ENCODE peak calls at places on chromosomes 16 and 17, in five cellular contexts. One of them, this sample, is unnamed.

GRCh38 chr17:82419471-82419995 is 1.1 kb upstream of the OGFOD3 start:
- DNase-seq in osteoblast: no peak
- DNase-seq in foreskin fibroblast: no peak
- DNase-seq in upper lobe of right lung: no peak
- DNase-seq in CD8-positive, alpha-beta T cell: no peak
- DNase-seq in this sample: no peak

GRCh38 chr17:2172447-2172938 is 117.6 kb downstream of the HIC1 start:
- DNase-seq in osteoblast: no peak
- DNase-seq in foreskin fibroblast: peak; percentile 85
- DNase-seq in upper lobe of right lung: no peak
- DNase-seq in CD8-positive, alpha-beta T cell: no peak
- DNase-seq in this sample: peak; percentile 77

GRCh38 chr17:79205688-79206205 is 131.1 kb downstream of the ENGASE start:
- DNase-seq in osteoblast: no peak
- DNase-seq in foreskin fibroblast: no peak
- DNase-seq in upper lobe of right lung: no peak
- DNase-seq in CD8-positive, alpha-beta T cell: no peak
- DNase-seq in this sample: no peak

GRCh38 chr17:4968916-4969550 is 1.4 kb upstream of the SPAG7 start:
- DNase-seq in osteoblast: peak; percentile 96
- DNase-seq in foreskin fibroblast: peak; percentile 78
- DNase-seq in upper lobe of right lung: no peak
- DNase-seq in CD8-positive, alpha-beta T cell: no peak
- DNase-seq in this sample: peak; percentile 96

GRCh38 chr17:32486091-32486700 is 597 bp upstream of the CDK5R1 start:
- DNase-seq in osteoblast: peak; percentile 98
- DNase-seq in foreskin fibroblast: peak; percentile 76
- DNase-seq in upper lobe of right lung: peak; percentile 85
- DNase-seq in CD8-positive, alpha-beta T cell: peak; percentile 65
- DNase-seq in this sample: peak; percentile 88

GRCh38 chr17:6355196-6355595 is 79.7 kb downstream of the AIPL1 start:
- DNase-seq in osteoblast: no peak
- DNase-seq in foreskin fibroblast: no peak
- DNase-seq in upper lobe of right lung: no peak
- DNase-seq in CD8-positive, alpha-beta T cell: no peak
- DNase-seq in this sample: no peak

GRCh38 chr16:27177031-27177774 is 26.1 kb upstream of the KDM8 start:
- DNase-seq in osteoblast: no peak
- DNase-seq in foreskin fibroblast: peak; percentile 69
- DNase-seq in upper lobe of right lung: no peak
- DNase-seq in CD8-positive, alpha-beta T cell: no peak
- DNase-seq in this sample: peak; percentile 48

GRCh38 chr17:42387221-42387657 is 1.0 kb downstream of the STAT3 start:
- DNase-seq in osteoblast: peak; percentile 80
- DNase-seq in foreskin fibroblast: peak; percentile 51
- DNase-seq in upper lobe of right lung: no peak
- DNase-seq in CD8-positive, alpha-beta T cell: no peak
- DNase-seq in this sample: peak; percentile 94

GRCh38 chr16:87459833-87460232 is 33.0 kb downstream of the ZCCHC14 start:
- DNase-seq in osteoblast: no peak
- DNase-seq in foreskin fibroblast: no peak
- DNase-seq in upper lobe of right lung: peak; percentile 44
- DNase-seq in CD8-positive, alpha-beta T cell: no peak
- DNase-seq in this sample: no peak

GRCh38 chr17:43658890-43659289 is 2.8 kb downstream of the MEOX1 start:
- DNase-seq in osteoblast: no peak
- DNase-seq in foreskin fibroblast: no peak
- DNase-seq in upper lobe of right lung: no peak
- DNase-seq in CD8-positive, alpha-beta T cell: no peak
- DNase-seq in this sample: no peak

GRCh38 chr17:3911271-3912053 is 4.8 kb downstream of the P2RX1 start:
- DNase-seq in osteoblast: no peak
- DNase-seq in foreskin fibroblast: no peak
- DNase-seq in upper lobe of right lung: no peak
- DNase-seq in CD8-positive, alpha-beta T cell: peak; percentile 51
- DNase-seq in this sample: no peak

GRCh38 chr17:17079761-17080160 is 37.5 kb downstream of the MPRIP start:
- DNase-seq in osteoblast: peak; percentile 6
- DNase-seq in foreskin fibroblast: no peak
- DNase-seq in upper lobe of right lung: peak; percentile 85
- DNase-seq in CD8-positive, alpha-beta T cell: no peak
- DNase-seq in this sample: no peak

GRCh38 chr16:56600398-56600999 is 7.9 kb upstream of the MT2A start:
- DNase-seq in osteoblast: peak; percentile 87
- DNase-seq in foreskin fibroblast: peak; percentile 64
- DNase-seq in upper lobe of right lung: no peak
- DNase-seq in CD8-positive, alpha-beta T cell: peak; percentile 35
- DNase-seq in this sample: peak; percentile 83

GRCh38 chr16:55369151-55369550 is 45.1 kb downstream of the IRX6 start:
- DNase-seq in osteoblast: no peak
- DNase-seq in foreskin fibroblast: no peak
- DNase-seq in upper lobe of right lung: no peak
- DNase-seq in CD8-positive, alpha-beta T cell: no peak
- DNase-seq in this sample: no peak

GRCh38 chr16:89319883-89320716 is 102.6 kb downstream of the ZNF778 start:
- DNase-seq in osteoblast: peak; percentile 99
- DNase-seq in foreskin fibroblast: peak; percentile 86
- DNase-seq in upper lobe of right lung: no peak
- DNase-seq in CD8-positive, alpha-beta T cell: peak; percentile 41
- DNase-seq in this sample: peak; percentile 93
- H3K4me3 ChIP-seq in osteoblast: peak overlapping the region; percentile 59
- H3K4me3 ChIP-seq in foreskin fibroblast: peak overlapping the region; percentile 3
- H3K4me3 ChIP-seq in upper lobe of right lung: no peak overlapping the region
- H3K4me3 ChIP-seq in CD8-positive, alpha-beta T cell: no peak overlapping the region
- H3K4me3 ChIP-seq in this sample: peak overlapping the region; percentile 48

DNA sequence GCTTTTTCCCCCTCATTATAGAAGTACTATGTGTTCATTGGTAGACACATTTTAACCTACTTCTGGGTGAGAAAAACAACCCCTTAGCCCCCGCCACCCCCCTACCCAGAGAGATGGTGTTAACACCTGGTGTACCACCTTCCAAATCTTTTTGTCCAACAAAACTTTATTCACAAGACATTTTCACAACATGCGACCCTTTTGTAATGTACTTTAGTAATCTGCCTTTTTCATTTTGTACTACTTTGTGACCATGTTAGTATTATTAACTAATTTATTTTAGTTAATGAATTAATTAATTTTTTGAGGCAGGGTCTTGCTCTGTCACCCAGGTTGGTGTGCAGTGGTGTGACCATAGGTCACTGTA is 20.0 kb downstream of the PLCG2 start:
- DNase-seq in osteoblast: no peak
- DNase-seq in foreskin fibroblast: no peak
- DNase-seq in upper lobe of right lung: no peak
- DNase-seq in CD8-positive, alpha-beta T cell: no peak
- DNase-seq in this sample: no peak
- H3K4me3 ChIP-seq in osteoblast: no peak overlapping the region
- H3K4me3 ChIP-seq in foreskin fibroblast: no peak overlapping the region
- H3K4me3 ChIP-seq in upper lobe of right lung: no peak overlapping the region
- H3K4me3 ChIP-seq in CD8-positive, alpha-beta T cell: no peak overlapping the region
- H3K4me3 ChIP-seq in this sample: no peak overlapping the region

GRCh38 chr17:71378741-71379140 is 742.1 kb upstream of the SOX9 start:
- DNase-seq in osteoblast: no peak
- DNase-seq in foreskin fibroblast: no peak
- DNase-seq in upper lobe of right lung: no peak
- DNase-seq in CD8-positive, alpha-beta T cell: no peak
- DNase-seq in this sample: no peak

GRCh38 chr17:71380535-71380934 is 740.3 kb upstream of the SOX9 start:
- DNase-seq in osteoblast: no peak
- DNase-seq in foreskin fibroblast: no peak
- DNase-seq in upper lobe of right lung: no peak
- DNase-seq in CD8-positive, alpha-beta T cell: no peak
- DNase-seq in this sample: no peak

GRCh38 chr17:71379512-71379911 is 741.3 kb upstream of the SOX9 start:
- DNase-seq in osteoblast: no peak
- DNase-seq in foreskin fibroblast: no peak
- DNase-seq in upper lobe of right lung: no peak
- DNase-seq in CD8-positive, alpha-beta T cell: no peak
- DNase-seq in this sample: no peak

GRCh38 chr17:71378036-71378435 is 742.8 kb upstream of the SOX9 start:
- DNase-seq in osteoblast: no peak
- DNase-seq in foreskin fibroblast: no peak
- DNase-seq in upper lobe of right lung: no peak
- DNase-seq in CD8-positive, alpha-beta T cell: no peak
- DNase-seq in this sample: no peak

GRCh38 chr17:71383111-71383510 is 737.7 kb upstream of the SOX9 start:
- DNase-seq in osteoblast: no peak
- DNase-seq in foreskin fibroblast: no peak
- DNase-seq in upper lobe of right lung: no peak
- DNase-seq in CD8-positive, alpha-beta T cell: no peak
- DNase-seq in this sample: no peak
- H3K4me3 ChIP-seq in osteoblast: no peak overlapping the region
- H3K4me3 ChIP-seq in foreskin fibroblast: no peak overlapping the region
- H3K4me3 ChIP-seq in upper lobe of right lung: no peak overlapping the region
- H3K4me3 ChIP-seq in CD8-positive, alpha-beta T cell: no peak overlapping the region
- H3K4me3 ChIP-seq in this sample: peak overlapping the region; percentile 57

DNA sequence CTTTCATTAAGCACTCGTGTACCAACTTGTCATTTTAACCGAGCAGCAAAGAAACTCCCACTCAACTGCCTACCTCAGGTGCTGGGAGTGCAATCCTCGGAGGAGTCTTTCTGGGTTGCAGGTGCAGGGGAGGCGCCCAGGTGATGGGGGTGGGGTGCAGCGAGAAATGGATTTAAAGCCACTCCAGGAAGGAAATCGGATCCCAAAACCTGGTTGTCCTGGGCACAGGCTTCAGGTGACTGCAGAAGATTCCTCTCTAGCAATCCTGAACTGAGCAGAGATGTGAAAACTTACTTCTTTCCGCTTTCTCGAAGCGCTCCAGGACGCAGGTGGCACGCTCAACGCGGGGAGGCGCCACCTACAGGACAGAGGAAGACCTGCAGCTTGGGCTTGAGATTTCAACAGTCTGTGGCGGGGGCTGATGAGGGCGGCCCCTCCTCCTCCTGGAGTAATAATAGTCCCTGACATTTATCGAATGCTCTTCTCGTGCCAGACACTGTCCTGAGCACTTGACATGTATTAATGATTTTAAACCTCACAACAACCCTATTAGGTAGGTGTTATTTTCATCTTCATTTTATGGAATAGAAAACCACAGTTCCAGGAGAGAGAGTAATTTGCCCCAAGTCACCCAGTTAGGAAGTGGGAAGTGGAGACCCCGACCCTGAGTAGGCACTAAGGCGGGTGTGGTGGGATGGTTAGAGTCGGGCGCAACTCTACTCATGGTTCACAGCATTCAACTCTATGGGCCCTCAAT is 27.2 kb upstream of the SKAP1 start:
- DNase-seq in osteoblast: no peak
- DNase-seq in foreskin fibroblast: peak; percentile 10
- DNase-seq in upper lobe of right lung: peak; percentile 79
- DNase-seq in CD8-positive, alpha-beta T cell: peak; percentile 75
- DNase-seq in this sample: peak; percentile 51
- H3K4me3 ChIP-seq in osteoblast: no peak overlapping the region
- H3K4me3 ChIP-seq in foreskin fibroblast: no peak overlapping the region
- H3K4me3 ChIP-seq in upper lobe of right lung: no peak overlapping the region
- H3K4me3 ChIP-seq in CD8-positive, alpha-beta T cell: peak overlapping the region; percentile 21
- H3K4me3 ChIP-seq in this sample: no peak overlapping the region

GRCh38 chr16:57800213-57801097 is 1.8 kb downstream of the KIFC3 start:
- DNase-seq in osteoblast: no peak
- DNase-seq in foreskin fibroblast: no peak
- DNase-seq in upper lobe of right lung: no peak
- DNase-seq in CD8-positive, alpha-beta T cell: no peak
- DNase-seq in this sample: no peak
- H3K4me3 ChIP-seq in osteoblast: peak overlapping the region; percentile 88
- H3K4me3 ChIP-seq in foreskin fibroblast: peak overlapping the region; percentile 81
- H3K4me3 ChIP-seq in upper lobe of right lung: peak overlapping the region; percentile 68
- H3K4me3 ChIP-seq in CD8-positive, alpha-beta T cell: no peak overlapping the region
- H3K4me3 ChIP-seq in this sample: peak overlapping the region; percentile 81